ENCODE peak calls at places on chromosomes 5 and 9, in seven cellular contexts. G, Q, I, E, D, X and O are unnamed samples.

GRCh38 chr9:109289931-109290330 is 30.9 kb downstream of the EPB41L4B start:
- DNase-seq in G (no peak), Q (no peak), I (no peak), E (no peak), D (no peak), X (no peak), O (no peak)

GRCh38 chr9:91220491-91221135 is 141.1 kb downstream of the AUH start:
- DNase-seq in G (no peak), Q (no peak), I (no peak), E (no peak), D (no peak), X (no peak), O (no peak)

GRCh38 chr9:125049212-125049611 is 94.1 kb downstream of the SCAI start:
- DNase-seq in G (no peak), Q (no peak), I (no peak), E (no peak), D (no peak), X (no peak), O (no peak)

GRCh38 chr5:10319202-10319851 is 11.6 kb upstream of the CMBL start:
- DNase-seq in G (no peak), Q (no peak), I (no peak), E (no peak), D (no peak), X (peak; percentile 52), O (no peak)

GRCh38 chr9:124342402-124342945 is 72.8 kb downstream of the PSMB7 start:
- DNase-seq in G (no peak), Q (no peak), I (no peak), E (no peak), D (no peak), X (no peak), O (no peak)

GRCh38 chr5:159393854-159394274 is 63.6 kb upstream of the IL12B start:
- DNase-seq in G (no peak), Q (no peak), I (no peak), E (no peak), D (no peak), X (no peak), O (no peak)

GRCh38 chr5:126519637-126520592 is 75.1 kb downstream of the ALDH7A1 start:
- DNase-seq in G (no peak), Q (no peak), I (no peak), E (no peak), D (peak; percentile 37), X (peak; percentile 20), O (no peak)

GRCh38 chr5:40584054-40584453 is 95.7 kb upstream of the PTGER4 start:
- DNase-seq in G (no peak), Q (no peak), I (no peak), E (no peak), D (no peak), X (no peak), O (no peak)

GRCh38 chr5:93581738-93582414 is 857 bp upstream of the NR2F1-AS1 start:
- DNase-seq in G (peak; percentile 73), Q (no peak), I (no peak), E (no peak), D (peak; percentile 72), X (no peak), O (peak; percentile 63)

GRCh38 chr5:110957934-110958333 is 113.6 kb upstream of the TSLP start:
- DNase-seq in G (no peak), Q (no peak), I (peak; percentile 42), E (no peak), D (peak; percentile 93), X (no peak), O (no peak)

GRCh38 chr9:136093995-136094881 is 851 bp downstream of the NACC2 start:
- DNase-seq in G (no peak), Q (peak; percentile 83), I (no peak), E (peak; percentile 50), D (peak; percentile 62), X (peak; percentile 91), O (peak; percentile 53)

GRCh38 chr5:179126506-179126991 is 66.4 kb downstream of the ZNF354C start:
- DNase-seq in G (no peak), Q (no peak), I (no peak), E (no peak), D (no peak), X (no peak), O (no peak)

GRCh38 chr5:30343707-30344106 is 849.8 kb upstream of the CDH6 start:
- DNase-seq in G (no peak), Q (no peak), I (no peak), E (no peak), D (no peak), X (no peak), O (no peak)

GRCh38 chr9:132163457-132163875 is 1.6 kb downstream of the NTNG2 start:
- DNase-seq in G (peak; percentile 54), Q (no peak), I (no peak), E (no peak), D (no peak), X (no peak), O (no peak)

GRCh38 chr9:137113385-137114159 is 961 bp downstream of the DPP7 start:
- DNase-seq in G (peak; percentile 51), Q (no peak), I (no peak), E (no peak), D (no peak), X (no peak), O (no peak)

GRCh38 chr9:134792627-134793026 is 88.0 kb upstream of the FCN2 start:
- DNase-seq in G (no peak), Q (no peak), I (no peak), E (no peak), D (no peak), X (no peak), O (no peak)

GRCh38 chr9:3954228-3954949 is 345.5 kb downstream of the GLIS3 start:
- DNase-seq in G (peak; percentile 16), Q (no peak), I (no peak), E (no peak), D (no peak), X (no peak), O (no peak)

GRCh38 chr9:19894975-19895374 is 106.1 kb upstream of the SLC24A2 start:
- DNase-seq in G (no peak), Q (no peak), I (no peak), E (no peak), D (no peak), X (no peak), O (no peak)

GRCh38 chr5:135441256-135441915 is 5.8 kb downstream of the DCANP1 start:
- DNase-seq in G (no peak), Q (no peak), I (no peak), E (no peak), D (no peak), X (no peak), O (no peak)

GRCh38 chr9:115262477-115262876 is 144.5 kb upstream of the TNC start:
- DNase-seq in G (no peak), Q (peak; percentile 77), I (peak; percentile 100), E (no peak), D (peak; percentile 100), X (no peak), O (peak; percentile 63)

GRCh38 chr5:95763941-95764340 is 32.8 kb downstream of the RHOBTB3 start:
- DNase-seq in G (no peak), Q (no peak), I (no peak), E (no peak), D (no peak), X (no peak), O (no peak)

GRCh38 chr5:171459839-171460238 is 40.4 kb downstream of the FGF18 start:
- DNase-seq in G (no peak), Q (no peak), I (no peak), E (no peak), D (no peak), X (no peak), O (no peak)

GRCh38 chr5:9447691-9448090 is 98.2 kb downstream of the SEMA5A start:
- DNase-seq in G (no peak), Q (no peak), I (no peak), E (no peak), D (no peak), X (no peak), O (no peak)

GRCh38 chr9:133887540-133888047 is 104.5 kb downstream of the VAV2 start:
- DNase-seq in G (no peak), Q (no peak), I (no peak), E (no peak), D (no peak), X (no peak), O (no peak)

GRCh38 chr5:1392801-1393565 is 48.1 kb upstream of the CLPTM1L start:
- DNase-seq in G (no peak), Q (no peak), I (no peak), E (no peak), D (no peak), X (no peak), O (no peak)

GRCh38 chr9:33443504-33444154 is 3.8 kb downstream of the AQP3 start:
- DNase-seq in G (peak; percentile 35), Q (no peak), I (no peak), E (no peak), D (no peak), X (no peak), O (no peak)

GRCh38 chr5:134846641-134846960 is 833 bp downstream of the C5orf24 start:
- DNase-seq in G (no peak), Q (no peak), I (no peak), E (no peak), D (peak; percentile 37), X (no peak), O (peak; percentile 15)

GRCh38 chr9:112569186-112569585 is 82.6 kb downstream of the KIAA1958 start:
- DNase-seq in G (no peak), Q (no peak), I (no peak), E (no peak), D (peak; percentile 84), X (no peak), O (no peak)

GRCh38 chr9:86735772-86736458 is 211.4 kb downstream of the GAS1 start:
- DNase-seq in G (no peak), Q (no peak), I (no peak), E (no peak), D (no peak), X (no peak), O (no peak)

GRCh38 chr9:126325779-126326178 is 850 bp upstream of the MVB12B start:
- DNase-seq in G (no peak), Q (no peak), I (no peak), E (no peak), D (no peak), X (no peak), O (no peak)
- H3K4me3 ChIP-seq in G (peak overlapping the region; percentile 76), Q (peak overlapping the region; percentile 55), I (no peak overlapping the region), E (peak overlapping the region; percentile 46), D (no peak overlapping the region), X (peak overlapping the region; percentile 52), O (peak overlapping the region; percentile 59)

GRCh38 chr9:107982735-107983134 is 493.2 kb upstream of the KLF4 start:
- DNase-seq in G (no peak), Q (no peak), I (no peak), E (no peak), D (no peak), X (no peak), O (no peak)
- H3K4me1 ChIP-seq in G (peaks cover 3% of the 10 kb centered on the region), Q (no peaks in the 10 kb centered on the region), I (peaks cover 17% of the 10 kb centered on the region), E (no peaks in the 10 kb centered on the region), D (peaks cover 9% of the 10 kb centered on the region), X (no peaks in the 10 kb centered on the region), O (no peaks in the 10 kb centered on the region)

GRCh38 chr5:80216096-80216495 is 39.8 kb downstream of the SERINC5 start:
- DNase-seq in G (no peak), Q (no peak), I (no peak), E (no peak), D (no peak), X (no peak), O (no peak)
- H3K4me3 ChIP-seq in G (no peak overlapping the region), Q (no peak overlapping the region), I (no peak overlapping the region), E (no peak overlapping the region), D (no peak overlapping the region), X (no peak overlapping the region), O (no peak overlapping the region)

DNA sequence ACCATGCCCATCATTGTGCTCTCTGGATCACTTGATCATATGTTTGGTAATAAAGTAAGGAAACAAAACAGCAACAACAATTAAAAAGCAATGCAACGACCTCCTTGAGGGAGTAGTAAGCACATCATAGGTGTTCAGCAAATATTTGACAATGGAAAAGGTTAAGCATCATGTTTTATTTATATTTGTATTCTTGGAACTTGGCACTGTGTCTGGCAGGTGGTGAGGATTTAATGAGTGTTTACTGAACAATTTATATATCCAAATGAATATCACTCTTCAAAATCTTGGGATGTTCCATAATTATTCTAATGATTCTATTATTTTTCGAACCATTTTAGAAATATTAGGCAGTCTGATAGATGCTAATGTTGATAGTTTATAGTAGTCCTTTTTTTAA is 6.2 kb downstream of the PIP5K1B start:
- DNase-seq in G (no peak), Q (no peak), I (no peak), E (no peak), D (no peak), X (no peak), O (no peak)
- H3K4me1 ChIP-seq in G (peaks cover 13% of the 10 kb centered on the region), Q (peaks cover 5% of the 10 kb centered on the region), I (no peaks in the 10 kb centered on the region), E (no peaks in the 10 kb centered on the region), D (no peaks in the 10 kb centered on the region), X (peaks cover 3% of the 10 kb centered on the region), O (no peaks in the 10 kb centered on the region)